ENCODE peak calls at places on chromosome 14, in nine cellular contexts. W is GM20000, B is psoas muscle, H is GM23338, G is pancreas, M is dorsolateral prefrontal cortex, Y is body of pancreas, L is GM13976, P is astrocyte of the cerebellum. C is an unnamed sample.
A peak's percentile ranks its signal among the peaks of the same experiment; 100 is the strongest.

GRCh38 chr14:53840444-53840843 is 116.2 kb downstream of the BMP4 start:
- DNase-seq in L (no peak), P (no peak), Y (no peak), H (no peak), W (no peak), G (no peak), M (no peak), B (no peak), C (no peak)

GRCh38 chr14:56594428-56594827 is 14.8 kb downstream of the TMEM260 start:
- DNase-seq in Y (no peak), L (no peak), W (no peak), G (no peak), M (no peak), P (no peak), H (no peak), B (no peak), C (no peak)

GRCh38 chr14:51182166-51182565 is 57.9 kb upstream of the TMX1 start:
- DNase-seq in B (no peak), M (no peak), H (no peak), Y (no peak), G (no peak), W (no peak), L (no peak), P (no peak), C (no peak)

GRCh38 chr14:47262801-47263200 is 412.6 kb downstream of the MDGA2 start:
- DNase-seq in G (no peak), W (no peak), M (no peak), P (no peak), H (no peak), Y (no peak), B (no peak), L (no peak), C (no peak)

GRCh38 chr14:105061428-105062047 is 3.7 kb downstream of the GPR132 start:
- DNase-seq in B (peak; percentile 75), Y (peak; percentile 40), H (no peak), M (no peak), L (peak; percentile 82), G (no peak), W (peak; percentile 76), P (no peak), C (no peak)

GRCh38 chr14:89549381-89550102 is 132.5 kb upstream of the FOXN3 start:
- DNase-seq in B (no peak), Y (no peak), G (no peak), H (peak; percentile 30), M (no peak), W (no peak), P (no peak), L (no peak), C (no peak)

GRCh38 chr14:80213602-80214001 is 2.3 kb upstream of the DIO2 start:
- DNase-seq in M (no peak), B (no peak), L (peak; percentile 24), Y (peak; percentile 36), G (peak; percentile 15), P (no peak), W (peak; percentile 24), H (peak; percentile 86), C (peak; percentile 23)

GRCh38 chr14:55120466-55121144 is 8.4 kb upstream of the LGALS3 start:
- DNase-seq in M (no peak), B (no peak), H (no peak), W (no peak), L (no peak), P (no peak), Y (peak; percentile 34), G (no peak), C (no peak)

GRCh38 chr14:34300330-34300729 is 161.7 kb downstream of the SPTSSA start:
- DNase-seq in Y (no peak), P (no peak), L (no peak), W (no peak), G (no peak), H (no peak), B (no peak), M (no peak), C (no peak)

GRCh38 chr14:59926534-59926933 is 6.6 kb downstream of the LRRC9 start:
- DNase-seq in H (no peak), M (no peak), Y (no peak), W (no peak), B (no peak), L (no peak), G (no peak), P (no peak), C (no peak)

GRCh38 chr14:104001003-104001402 is 58.7 kb upstream of the RD3L start:
- DNase-seq in M (no peak), G (no peak), P (no peak), W (no peak), L (no peak), Y (no peak), H (peak; percentile 56), B (no peak), C (peak; percentile 47)

GRCh38 chr14:104036250-104036649 is 49.2 kb upstream of the ASPG start:
- DNase-seq in M (no peak), G (no peak), H (no peak), P (no peak), B (no peak), Y (peak; percentile 18), L (no peak), W (no peak), C (no peak)

GRCh38 chr14:101112351-101113107 is 209.0 kb upstream of the RTL1 start:
- DNase-seq in G (no peak), B (peak; percentile 34), M (no peak), Y (no peak), L (no peak), H (no peak), P (no peak), W (no peak), C (no peak)

GRCh38 chr14:73777420-73777819 is 63.2 kb upstream of the PNMA1 start:
- DNase-seq in Y (no peak), B (no peak), M (no peak), W (no peak), G (no peak), L (no peak), H (no peak), P (no peak), C (no peak)

GRCh38 chr14:96876747-96877146 is 79.6 kb downstream of the VRK1 start:
- DNase-seq in P (no peak), G (no peak), L (no peak), H (no peak), M (no peak), W (no peak), Y (no peak), B (no peak), C (no peak)

GRCh38 chr14:88834883-88835431 is 10.5 kb downstream of the TTC8 start:
- DNase-seq in L (no peak), Y (no peak), M (no peak), H (no peak), P (peak; percentile 20), G (no peak), W (no peak), B (no peak), C (no peak)

GRCh38 chr14:99450266-99450665 is 30.4 kb downstream of the SETD3 start:
- DNase-seq in L (no peak), P (no peak), W (no peak), H (no peak), B (no peak), Y (no peak), G (no peak), M (peak; percentile 33), C (no peak)

GRCh38 chr14:63616015-63616414 is 25.7 kb downstream of the WDR89 start:
- DNase-seq in Y (no peak), W (no peak), B (no peak), H (no peak), P (no peak), G (no peak), M (no peak), L (no peak), C (no peak)

GRCh38 chr14:61498811-61499210 is 177.4 kb downstream of the PRKCH start:
- DNase-seq in G (no peak), P (no peak), H (no peak), M (no peak), Y (peak; percentile 51), B (no peak), L (no peak), W (no peak), C (no peak)

GRCh38 chr14:21997300-21997699 is 323.7 kb upstream of the OR4E1 start:
- DNase-seq in G (no peak), M (no peak), W (no peak), Y (no peak), H (peak; percentile 89), B (no peak), L (no peak), P (no peak), C (peak; percentile 15)
- TF ChIP-seq CTCF in G (no peak), M (no peak), W (no peak), Y (no peak), H (peak; percentile 67), B (no peak), L (no peak), P (peak; percentile 4), C (no peak)

GRCh38 chr14:36605506-36605857 is 23.1 kb upstream of the NKX2-8 start:
- DNase-seq in W (no peak), M (no peak), P (no peak), L (no peak), Y (no peak), G (no peak), H (peak; percentile 73), B (no peak), C (no peak)
- TF ChIP-seq CTCF in W (no peak), M (no peak), P (no peak), L (no peak), Y (no peak), G (no peak), H (peak; percentile 42), B (no peak), C (no peak)

GRCh38 chr14:93033983-93034670 is 81.6 kb downstream of the ITPK1 start:
- DNase-seq in G (no peak), H (peak; percentile 65), L (peak; percentile 93), B (no peak), Y (no peak), P (no peak), M (peak; percentile 64), W (peak; percentile 85), C (no peak)
- TF ChIP-seq CTCF in G (no peak), H (peak; percentile 73), L (peak; percentile 73), B (peak; percentile 20), Y (peak; percentile 19), P (peak; percentile 57), M (peak; percentile 75), W (peak; percentile 55), C (no peak)

GRCh38 chr14:67424539-67424938 is 12.6 kb upstream of the PLEK2 start:
- DNase-seq in L (no peak), B (no peak), W (no peak), M (no peak), P (no peak), H (no peak), G (no peak), Y (no peak), C (no peak)

GRCh38 chr14:67423424-67423823 is 11.5 kb upstream of the PLEK2 start:
- DNase-seq in P (no peak), Y (no peak), G (no peak), M (no peak), W (no peak), L (no peak), B (no peak), H (no peak), C (no peak)

GRCh38 chr14:67420102-67420739 is 8.3 kb upstream of the PLEK2 start:
- DNase-seq in H (peak; percentile 87), Y (peak; percentile 22), W (no peak), B (peak; percentile 70), L (peak; percentile 44), G (no peak), P (no peak), M (no peak), C (no peak)

GRCh38 chr14:67418368-67419174 is 6.6 kb upstream of the PLEK2 start:
- DNase-seq in W (no peak), B (no peak), P (no peak), L (no peak), H (no peak), Y (no peak), M (no peak), G (no peak), C (no peak)

GRCh38 chr14:67421356-67422224 is 9.6 kb upstream of the PLEK2 start:
- DNase-seq in L (no peak), Y (no peak), B (no peak), H (no peak), M (no peak), P (no peak), G (no peak), W (no peak), C (no peak)
- TF ChIP-seq CTCF in L (no peak), Y (no peak), B (no peak), H (no peak), M (no peak), P (no peak), G (no peak), W (no peak), C (no peak)